ENCODE peak calls at places on chromosomes 6 and 20, in four cellular contexts. S is GF-D8, L is type B pancreatic cell, J is posterior vena cava. I is an unnamed sample.

GRCh38 chr6:25173951-25174474 is 105.2 kb upstream of the CARMIL1 start:
- DNase-seq in J (no peak), S (no peak), L (no peak), I (no peak)

GRCh38 chr6:160795716-160796115 is 93.7 kb downstream of the PLG start:
- DNase-seq in L (no peak), J (no peak), S (no peak), I (no peak)

GRCh38 chr6:107753778-107754177 is 70.3 kb downstream of the SCML4 start:
- DNase-seq in L (no peak), J (no peak), S (no peak), I (no peak)

GRCh38 chr6:25242567-25242966 is 36.6 kb upstream of the CARMIL1 start:
- DNase-seq in S (no peak), L (no peak), J (no peak), I (no peak)

GRCh38 chr6:150683320-150683719 is 83.6 kb downstream of the PLEKHG1 start:
- DNase-seq in J (no peak), S (no peak), L (no peak), I (no peak)

GRCh38 chr6:100465701-100466409 is 1.1 kb upstream of the SIM1 start:
- DNase-seq in L (no peak), J (no peak), S (no peak), I (no peak)

GRCh38 chr6:32853541-32854375 is at the start of the genes PSMB9 and TAP1:
- DNase-seq in L (peak; percentile 87), J (peak; percentile 98), S (peak; percentile 73), I (peak; percentile 94)

GRCh38 chr6:6880745-6881437 is 226.9 kb upstream of the RREB1 start:
- DNase-seq in J (no peak), L (no peak), S (peak; percentile 56), I (no peak)

GRCh38 chr6:44158770-44159228 is at the start of gene CAPN11:
- DNase-seq in S (no peak), L (no peak), J (no peak), I (no peak)

GRCh38 chr20:62900692-62901584 is 25.4 kb downstream of the DIDO1 start:
- DNase-seq in L (no peak), S (no peak), J (peak; percentile 62), I (no peak)

GRCh38 chr6:70108230-70108629 is 194.7 kb downstream of the COL9A1 start:
- DNase-seq in J (no peak), L (no peak), S (no peak), I (no peak)

GRCh38 chr20:1345030-1345755 is 16.3 kb upstream of the SDCBP2 start:
- DNase-seq in L (no peak), S (no peak), J (no peak), I (no peak)

GRCh38 chr6:169803816-169804340 is 52.5 kb downstream of the ERMARD start:
- DNase-seq in S (no peak), J (no peak), L (peak; percentile 20), I (no peak)

GRCh38 chr20:19756756-19757486 is 1.1 kb upstream of the RIN2 start:
- DNase-seq in L (no peak), S (no peak), J (no peak), I (no peak)

GRCh38 chr6:5080574-5080973 is 4.6 kb upstream of the PPP1R3G start:
- DNase-seq in J (no peak), S (no peak), L (no peak), I (no peak)

GRCh38 chr20:2006452-2007381 is 12.9 kb upstream of the PDYN start:
- DNase-seq in J (no peak), L (peak; percentile 50), S (no peak), I (peak; percentile 30)

GRCh38 chr20:33995053-33995816 is 1.5 kb downstream of the RALY start:
- DNase-seq in L (no peak), J (no peak), S (no peak), I (no peak)

GRCh38 chr20:4344660-4345059 is 329.3 kb upstream of the RNF24 start:
- DNase-seq in J (no peak), L (no peak), S (no peak), I (no peak)

GRCh38 chr6:45982280-45983036 is 33.2 kb downstream of the CLIC5 start:
- DNase-seq in S (no peak), J (no peak), L (no peak), I (no peak)

GRCh38 chr6:17530321-17530835 is 69.7 kb upstream of the FAM8A1 start:
- DNase-seq in L (no peak), S (no peak), J (no peak), I (no peak)

GRCh38 chr20:7772376-7772775 is 167.9 kb downstream of the HAO1 start:
- DNase-seq in J (no peak), L (no peak), S (no peak), I (no peak)

GRCh38 chr6:108940741-108941140 is 92.5 kb downstream of the ARMC2 start:
- DNase-seq in J (no peak), L (no peak), S (no peak), I (no peak)

GRCh38 chr6:22980446-22980845 is 411.1 kb downstream of the HDGFL1 start:
- DNase-seq in S (no peak), L (no peak), J (no peak), I (no peak)

GRCh38 chr6:5087389-5087788 is 2.2 kb downstream of the PPP1R3G start:
- DNase-seq in L (no peak), J (peak; percentile 78), S (no peak), I (no peak)

GRCh38 chr20:38343107-38343797 is 3.0 kb upstream of the LBP start:
- DNase-seq in S (no peak), J (peak; percentile 85), L (no peak), I (peak; percentile 43)

GRCh38 chr6:33670971-33671370 is 40.5 kb downstream of the UQCC2 start:
- DNase-seq in J (no peak), S (no peak), L (no peak), I (no peak)

GRCh38 chr20:60632420-60633262 is 619.4 kb upstream of the CDH4 start:
- DNase-seq in L (no peak), J (no peak), S (no peak), I (no peak)

GRCh38 chr6:73234732-73235131 is 9.4 kb upstream of the KHDC1L start:
- DNase-seq in L (no peak), J (no peak), S (no peak), I (no peak)

GRCh38 chr6:106894978-106895702 is 79.4 kb downstream of the CD24 start:
- DNase-seq in S (no peak), J (no peak), L (no peak), I (no peak)

I was measured in lung.